ENCODE peak calls at places on chromosomes 2 and 18, in eight cellular contexts. I, H, A, L, C, U, R and T are unnamed samples.

GRCh38 chr2:118309201-118310015 is 221.1 kb downstream of the INSIG2 start:
- DNase-seq in C (peak), L (no peak), H (no peak), I (no peak), U (no peak), R (no peak), A (peak), T (no peak)

GRCh38 chr2:188787002-188787660 is 187.0 kb upstream of the COL3A1 start:
- DNase-seq in U (peak), R (peak), I (no peak), H (no peak), C (no peak), A (no peak), L (peak), T (no peak)

GRCh38 chr2:212794471-212794870 is 255.9 kb upstream of the ERBB4 start:
- DNase-seq in C (no peak), R (no peak), L (no peak), I (no peak), H (no peak), U (no peak), A (no peak), T (no peak)

GRCh38 chr2:233141888-233142287 is 81.7 kb downstream of the INPP5D start:
- DNase-seq in U (no peak), L (no peak), A (no peak), C (no peak), H (no peak), R (no peak), I (no peak), T (no peak)

GRCh38 chr18:62325806-62326645 is 916 bp downstream of the TNFRSF11A start:
- DNase-seq in U (no peak), R (no peak), C (peak), I (no peak), H (no peak), L (no peak), A (peak), T (peak)

GRCh38 chr2:240041363-240041762 is 11.1 kb upstream of the OR6B2 start:
- DNase-seq in A (no peak), L (no peak), H (no peak), U (no peak), R (no peak), I (no peak), C (no peak), T (no peak)

GRCh38 chr2:106517329-106517728 is 30.2 kb downstream of the CD8B2 start:
- DNase-seq in L (no peak), I (no peak), H (no peak), R (no peak), C (no peak), U (no peak), A (no peak), T (no peak)

GRCh38 chr2:238267884-238268680 is 20.3 kb downstream of the PER2 start:
- DNase-seq in R (no peak), U (no peak), I (no peak), H (no peak), L (no peak), C (no peak), A (no peak), T (no peak)

GRCh38 chr2:219248845-219249202 is 3.5 kb downstream of the STK16 start:
- DNase-seq in R (no peak), I (no peak), H (no peak), U (no peak), L (no peak), A (no peak), C (peak), T (no peak)

GRCh38 chr2:44751754-44752479 is 189.6 kb upstream of the SIX3 start:
- DNase-seq in A (no peak), C (no peak), L (no peak), I (no peak), U (no peak), H (no peak), R (no peak), T (no peak)

GRCh38 chr18:53426656-53427055 is 797.8 kb downstream of the MBD2 start:
- DNase-seq in C (no peak), R (no peak), A (peak), I (no peak), U (no peak), H (no peak), L (no peak), T (no peak)

GRCh38 chr2:157348291-157348921 is 22.8 kb upstream of the ERMN start:
- DNase-seq in C (no peak), U (no peak), A (no peak), R (no peak), I (no peak), H (no peak), L (no peak), T (no peak)

GRCh38 chr2:175877845-175878563 is 124.1 kb downstream of the LNPK start:
- DNase-seq in R (no peak), I (no peak), U (no peak), C (no peak), L (no peak), A (no peak), H (no peak), T (no peak)

GRCh38 chr2:143937563-143938346 is 582.2 kb downstream of the ZEB2 start:
- DNase-seq in R (no peak), A (no peak), L (no peak), I (no peak), U (no peak), C (no peak), H (no peak), T (no peak)

GRCh38 chr18:61838521-61838920 is 54.3 kb downstream of the RNF152 start:
- DNase-seq in H (no peak), U (no peak), I (no peak), R (no peak), A (no peak), L (no peak), C (no peak), T (no peak)

GRCh38 chr2:45130758-45131157 is 121.5 kb upstream of the SIX2 start:
- DNase-seq in C (peak), H (no peak), R (no peak), U (no peak), A (no peak), I (no peak), L (no peak), T (no peak)

GRCh38 chr2:177622516-177622915 is 229.9 kb downstream of the AGPS start:
- DNase-seq in U (no peak), C (no peak), A (no peak), H (no peak), I (no peak), L (no peak), R (no peak), T (no peak)

GRCh38 chr18:46169464-46169941 is 65.3 kb downstream of the HAUS1 start:
- DNase-seq in L (no peak), R (no peak), I (peak), H (no peak), C (peak), U (peak), A (no peak), T (no peak)

GRCh38 chr18:1846640-1847039 is 724.7 kb downstream of the METTL4 start:
- DNase-seq in H (no peak), C (no peak), A (no peak), L (no peak), U (peak), R (no peak), I (no peak), T (no peak)

GRCh38 chr2:225598922-225599321 is 199.4 kb downstream of the NYAP2 start:
- DNase-seq in I (no peak), C (no peak), L (no peak), U (no peak), A (no peak), H (no peak), R (peak), T (no peak)

GRCh38 chr2:30106543-30106942 is 40.3 kb upstream of the YPEL5 start:
- DNase-seq in U (peak), I (no peak), R (peak), L (no peak), A (no peak), H (no peak), C (no peak), T (no peak)

GRCh38 chr2:143255899-143256298 is 126.7 kb downstream of the ARHGAP15 start:
- DNase-seq in I (no peak), L (no peak), C (no peak), U (no peak), H (no peak), A (no peak), R (no peak), T (no peak)

GRCh38 chr2:163405298-163405697 is 330.5 kb downstream of the FIGN start:
- DNase-seq in R (no peak), C (no peak), L (no peak), A (no peak), I (no peak), H (no peak), U (no peak), T (no peak)

GRCh38 chr2:232264081-232264480 is 114.5 kb upstream of the ALPP start:
- DNase-seq in U (no peak), L (no peak), I (no peak), R (no peak), H (no peak), A (no peak), C (no peak), T (no peak)

GRCh38 chr2:198127627-198128026 is 323.2 kb downstream of the PLCL1 start:
- DNase-seq in L (peak), C (peak), A (peak), I (peak), U (peak), H (no peak), R (no peak), T (no peak)

GRCh38 chr18:26551217-26551708 is 2.9 kb upstream of the KCTD1 start:
- DNase-seq in L (no peak), U (no peak), A (no peak), H (no peak), R (no peak), I (no peak), C (no peak), T (no peak)

GRCh38 chr18:3061581-3062416 is 48.9 kb upstream of the LPIN2 start:
- DNase-seq in H (no peak), C (no peak), I (no peak), A (no peak), R (no peak), L (no peak), U (no peak), T (no peak)

GRCh38 chr18:75823376-75823950 is 396.0 kb upstream of the SMIM21 start:
- DNase-seq in A (peak), U (no peak), H (no peak), C (no peak), I (no peak), L (no peak), R (no peak), T (no peak)